ENCODE peak calls at places on chromosomes 16 and 17, in four cellular contexts. Y is GM12891, K is GM12878, D is K562. R is an unnamed sample.

GRCh38 chr17:36934144-36934758 is 3.0 kb upstream of the LHX1 start:
- DNase-seq in Y (no peak), K (no peak), D (no peak), R (no peak)

GRCh38 chr16:48531011-48531962 is 78.7 kb downstream of the N4BP1 start:
- DNase-seq in Y (no peak), K (no peak), D (no peak), R (no peak)

GRCh38 chr16:72149676-72150464 is 22.1 kb downstream of the PMFBP1 start:
- DNase-seq in Y (no peak), K (no peak), D (no peak), R (peak)

GRCh38 chr16:90008708-90009145 is 10.5 kb downstream of the DBNDD1 start:
- DNase-seq in Y (peak), K (no peak), D (no peak), R (peak)

GRCh38 chr16:79839450-79839849 is 238.9 kb upstream of the MAF start:
- DNase-seq in Y (no peak), K (no peak), D (no peak), R (no peak)

GRCh38 chr17:61461967-61462733 is 9.9 kb downstream of the TBX4 start:
- DNase-seq in Y (no peak), K (no peak), D (peak), R (no peak)

GRCh38 chr17:17253445-17253844 is 16.5 kb upstream of the FLCN start:
- DNase-seq in Y (no peak), K (no peak), D (no peak), R (no peak)

GRCh38 chr16:54511181-54511731 is 224.7 kb upstream of the IRX3 start:
- DNase-seq in Y (no peak), K (no peak), D (no peak), R (no peak)

GRCh38 chr17:35892091-35892637 is 12.0 kb upstream of the CCL5 start:
- DNase-seq in Y (no peak), K (no peak), D (no peak), R (peak)

GRCh38 chr17:42704495-42705494 is 22.5 kb downstream of the CNTNAP1 start:
- DNase-seq in Y (peak), K (peak), D (no peak), R (no peak)

GRCh38 chr17:2794116-2794803 is 2.0 kb upstream of the RAP1GAP2 start:
- DNase-seq in Y (no peak), K (no peak), D (no peak), R (no peak)

GRCh38 chr17:45994228-45994627 is 4.8 kb upstream of the STH start:
- DNase-seq in Y (no peak), K (no peak), D (no peak), R (no peak)

GRCh38 chr16:4200000-4200780 is 41.7 kb downstream of the SRL start:
- DNase-seq in Y (no peak), K (no peak), D (peak), R (peak)

GRCh38 chr16:11429113-11429512 is 83.9 kb downstream of the RMI2 start:
- DNase-seq in Y (no peak), K (no peak), D (no peak), R (no peak)

GRCh38 chr17:77857306-77857555 is 101.3 kb upstream of the TNRC6C start:
- DNase-seq in Y (no peak), K (no peak), D (no peak), R (no peak)

GRCh38 chr16:81384006-81384405 is 60.6 kb upstream of the CMIP start:
- DNase-seq in Y (no peak), K (no peak), D (no peak), R (no peak)

GRCh38 chr16:76729525-76729924 is 452.3 kb downstream of the CNTNAP4 start:
- DNase-seq in Y (no peak), K (no peak), D (no peak), R (no peak)

GRCh38 chr17:50762177-50762576 is 5.1 kb downstream of the ANKRD40CL start:
- DNase-seq in Y (no peak), K (no peak), D (no peak), R (no peak)

GRCh38 chr17:19348806-19349205 is 13.7 kb downstream of the B9D1 start:
- DNase-seq in Y (no peak), K (no peak), D (no peak), R (no peak)

GRCh38 chr16:79707867-79708266 is 107.3 kb upstream of the MAF start:
- DNase-seq in Y (no peak), K (no peak), D (no peak), R (no peak)

GRCh38 chr17:251531-251930 is 70.1 kb upstream of the DOC2B start:
- DNase-seq in Y (no peak), K (no peak), D (no peak), R (no peak)

GRCh38 chr16:1535391-1536291 is 2.2 kb downstream of the TMEM204 start:
- DNase-seq in Y (no peak), K (no peak), D (peak), R (no peak)

GRCh38 chr16:85754403-85754802 is 3.5 kb upstream of the C16orf74 start:
- DNase-seq in Y (no peak), K (no peak), D (no peak), R (no peak)

GRCh38 chr17:83186226-83186625 is 106.8 kb downstream of the METRNL start:
- DNase-seq in Y (no peak), K (no peak), D (peak), R (no peak)

GRCh38 chr17:31318298-31319190 is 2.9 kb downstream of the EVI2A start:
- DNase-seq in Y (no peak), K (peak), D (no peak), R (peak)

GRCh38 chr17:64741924-64742670 is 80.0 kb upstream of the SMURF2 start:
- DNase-seq in Y (no peak), K (no peak), D (no peak), R (no peak)

GRCh38 chr16:85471469-85472431 is 141.4 kb upstream of the GSE1 start:
- DNase-seq in Y (no peak), K (no peak), D (no peak), R (no peak)

GRCh38 chr17:349666-350065 is 2.9 kb downstream of the RPH3AL start:
- DNase-seq in Y (no peak), K (no peak), D (no peak), R (no peak)

GRCh38 chr17:64399071-64399766 is 8.6 kb upstream of the PECAM1 start:
- DNase-seq in Y (no peak), K (no peak), D (no peak), R (no peak)

GRCh38 chr17:61048398-61049106 is 351.1 kb upstream of the TBX2 start:
- DNase-seq in Y (no peak), K (no peak), D (no peak), R (no peak)

DNA sequence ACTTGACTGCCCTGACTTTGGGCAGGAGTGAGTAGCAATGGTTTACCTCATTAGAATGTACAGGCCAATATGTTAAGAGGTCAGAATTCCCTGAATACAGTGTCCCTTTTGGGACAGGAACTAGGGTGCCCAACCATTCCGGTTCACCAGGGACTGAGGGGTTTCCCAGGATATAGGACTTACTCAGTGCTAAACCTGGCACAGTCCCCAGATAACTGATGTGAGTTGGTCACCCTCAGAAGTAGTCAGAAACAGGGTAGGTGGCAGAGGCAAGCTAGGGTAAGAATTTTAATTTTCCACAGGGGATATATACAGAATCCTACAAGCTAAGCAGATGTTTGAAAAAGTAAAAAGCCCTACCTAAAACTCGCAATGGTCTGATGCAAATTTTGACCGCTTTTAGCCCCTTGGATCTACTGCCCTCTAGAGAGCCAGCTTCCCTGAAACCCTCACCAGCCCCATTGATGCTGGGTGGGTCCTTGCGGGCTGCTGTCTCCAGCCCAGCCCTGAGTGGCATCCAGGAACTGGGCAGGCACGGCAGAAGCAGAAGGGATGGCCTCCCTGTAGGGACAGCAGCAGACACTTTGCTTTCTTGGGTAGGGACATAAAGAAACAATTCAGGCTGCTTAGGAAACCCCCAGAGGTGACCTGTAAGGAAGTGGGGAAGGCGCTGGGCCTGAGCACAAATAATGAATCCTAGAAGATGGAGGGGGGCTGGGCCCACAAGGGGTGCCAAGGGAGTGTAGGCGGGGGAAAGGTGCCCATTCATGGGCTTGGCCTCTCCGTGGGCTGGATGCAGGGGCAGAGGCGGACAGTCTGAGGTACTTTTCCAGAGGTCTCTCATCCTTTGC is 434.8 kb downstream of the SLC39A11 start:
- DNase-seq in Y (no peak), K (no peak), D (no peak), R (no peak)
- TF ChIP-seq SPI1 in Y (no peak), K (peak), D (no peak), R (no peak)

GRCh38 chr17:78935419-78936323 is 10.5 kb upstream of the TIMP2 start:
- DNase-seq in Y (no peak), K (no peak), D (no peak), R (no peak)
- TF ChIP-seq SPI1 in Y (no peak), K (no peak), D (no peak), R (no peak)

GRCh38 chr17:44308865-44309264 is 464 bp downstream of the RUNDC3A start:
- DNase-seq in Y (no peak), K (no peak), D (no peak), R (no peak)
- TF ChIP-seq SPI1 in Y (no peak), K (no peak), D (no peak), R (no peak)

GRCh38 chr16:83185902-83186301 is 559.1 kb downstream of the CDH13 start:
- DNase-seq in Y (no peak), K (no peak), D (no peak), R (no peak)

DNA sequence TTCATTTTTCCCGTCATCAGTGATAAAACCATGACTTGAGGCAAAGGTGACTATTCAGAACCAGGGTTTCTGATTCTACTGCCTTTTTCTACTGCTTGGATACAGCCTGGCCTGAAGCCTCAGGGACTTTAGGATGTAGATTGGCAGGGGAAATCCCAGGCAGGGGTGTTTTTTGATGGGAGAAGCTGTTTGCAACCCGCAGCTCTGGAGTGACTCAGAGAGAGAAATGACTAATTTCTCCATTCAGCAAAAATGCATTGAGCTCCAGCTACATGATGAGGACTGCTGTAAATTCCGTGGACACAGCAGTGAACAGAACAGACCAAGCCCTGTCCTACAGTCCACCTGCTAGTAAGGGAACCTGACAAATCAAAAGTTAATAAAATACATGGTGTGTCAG is 560.6 kb downstream of the CDH13 start:
- DNase-seq in Y (no peak), K (no peak), D (no peak), R (no peak)
- TF ChIP-seq SPI1 in Y (no peak), K (no peak), D (no peak), R (no peak)

GRCh38 chr17:81480140-81480917 is 32.3 kb downstream of the ACTG1 start:
- DNase-seq in Y (no peak), K (no peak), D (peak), R (no peak)
- TF ChIP-seq SPI1 in Y (no peak), K (no peak), D (no peak), R (no peak)

R was measured in HL-60.